ENCODE peak calls at places on chromosome 13, in ten cellular contexts. W, E, H, P, S, G, T, C, M and O are unnamed samples.

GRCh38 chr13:41973247-41973741 is 12.4 kb upstream of the VWA8 start:
- DNase-seq in W (no peak), E (no peak), H (no peak), P (no peak), S (no peak), G (no peak), T (no peak), C (peak; percentile 10), M (no peak), O (no peak)

GRCh38 chr13:110138009-110138699 is 168.8 kb downstream of the COL4A1 start:
- DNase-seq in W (peak; percentile 62), E (peak; percentile 52), H (peak; percentile 83), P (no peak), S (peak; percentile 63), G (peak; percentile 67), T (peak; percentile 49), C (peak; percentile 66), M (peak; percentile 79), O (peak; percentile 55)

GRCh38 chr13:105030851-105031250 is 1504.6 kb downstream of the EFNB2 start:
- DNase-seq in W (no peak), E (no peak), H (no peak), P (no peak), S (no peak), G (no peak), T (no peak), C (no peak), M (no peak), O (no peak)

GRCh38 chr13:110128546-110128945 is 178.4 kb downstream of the COL4A1 start:
- DNase-seq in W (no peak), E (no peak), H (no peak), P (no peak), S (no peak), G (no peak), T (no peak), C (no peak), M (no peak), O (no peak)

GRCh38 chr13:44425815-44426078 is 52.1 kb downstream of the SERP2 start:
- DNase-seq in W (no peak), E (no peak), H (no peak), P (no peak), S (no peak), G (no peak), T (no peak), C (no peak), M (no peak), O (no peak)

GRCh38 chr13:41006951-41007350 is 12.2 kb downstream of the ELF1 start:
- DNase-seq in W (no peak), E (no peak), H (no peak), P (no peak), S (no peak), G (no peak), T (no peak), C (no peak), M (no peak), O (no peak)

GRCh38 chr13:48437381-48437780 is 24.5 kb upstream of the LPAR6 start:
- DNase-seq in W (peak; percentile 51), E (no peak), H (no peak), P (no peak), S (peak; percentile 60), G (no peak), T (no peak), C (peak; percentile 78), M (peak; percentile 45), O (peak; percentile 67)

GRCh38 chr13:87084192-87084591 is 587.0 kb upstream of the SLITRK5 start:
- DNase-seq in W (no peak), E (no peak), H (no peak), P (no peak), S (no peak), G (no peak), T (no peak), C (no peak), M (no peak), O (no peak)

GRCh38 chr13:110380359-110381028 is 73.4 kb downstream of the COL4A2 start:
- DNase-seq in W (no peak), E (no peak), H (no peak), P (no peak), S (no peak), G (no peak), T (no peak), C (no peak), M (peak; percentile 98), O (no peak)

GRCh38 chr13:65744761-65745160 is 1485.4 kb downstream of the PCDH9 start:
- DNase-seq in W (no peak), E (no peak), H (no peak), P (no peak), S (no peak), G (no peak), T (no peak), C (no peak), M (peak; percentile 79), O (no peak)

GRCh38 chr13:47829684-47830083 is 171.4 kb downstream of the SUCLA2 start:
- DNase-seq in W (no peak), E (no peak), H (no peak), P (no peak), S (no peak), G (no peak), T (no peak), C (no peak), M (peak; percentile 21), O (no peak)

GRCh38 chr13:46197299-46197975 is 14.3 kb upstream of the LRRC63 start:
- DNase-seq in W (no peak), E (no peak), H (no peak), P (no peak), S (no peak), G (no peak), T (no peak), C (no peak), M (no peak), O (no peak)

GRCh38 chr13:27425918-27426630 is 1.7 kb downstream of the GTF3A start:
- DNase-seq in W (peak; percentile 43), E (peak; percentile 56), H (peak; percentile 60), P (no peak), S (peak; percentile 39), G (peak; percentile 54), T (peak; percentile 39), C (peak; percentile 64), M (peak; percentile 69), O (peak; percentile 82)

GRCh38 chr13:41137241-41137640 is 4.6 kb upstream of the KBTBD6 start:
- DNase-seq in W (no peak), E (no peak), H (no peak), P (no peak), S (no peak), G (no peak), T (no peak), C (no peak), M (peak; percentile 23), O (no peak)

GRCh38 chr13:111900390-111901180 is 166.4 kb upstream of the SOX1 start:
- DNase-seq in W (no peak), E (no peak), H (peak; percentile 63), P (no peak), S (no peak), G (no peak), T (no peak), C (no peak), M (no peak), O (no peak)

GRCh38 chr13:76000131-76000530 is 364.0 kb downstream of the LMO7 start:
- DNase-seq in W (no peak), E (no peak), H (no peak), P (no peak), S (no peak), G (no peak), T (no peak), C (no peak), M (no peak), O (no peak)

GRCh38 chr13:75872970-75873369 is 236.8 kb downstream of the LMO7 start:
- DNase-seq in W (no peak), E (no peak), H (no peak), P (no peak), S (no peak), G (no peak), T (no peak), C (no peak), M (no peak), O (no peak)

GRCh38 chr13:98549006-98549727 is 27.7 kb downstream of the STK24 start:
- DNase-seq in W (no peak), E (no peak), H (no peak), P (no peak), S (no peak), G (no peak), T (no peak), C (no peak), M (peak; percentile 98), O (no peak)

GRCh38 chr13:46721054-46721453 is 75.9 kb downstream of the ESD start:
- DNase-seq in W (peak; percentile 67), E (no peak), H (peak; percentile 4), P (no peak), S (peak; percentile 51), G (peak; percentile 41), T (peak; percentile 24), C (peak; percentile 32), M (peak; percentile 53), O (peak; percentile 53)

GRCh38 chr13:77990973-77991372 is 72.3 kb upstream of the EDNRB start:
- DNase-seq in W (peak; percentile 5), E (no peak), H (no peak), P (no peak), S (no peak), G (no peak), T (no peak), C (peak; percentile 34), M (no peak), O (no peak)

GRCh38 chr13:23470706-23471610 is 37.5 kb upstream of the SACS start:
- DNase-seq in W (no peak), E (no peak), H (peak; percentile 11), P (no peak), S (no peak), G (no peak), T (no peak), C (no peak), M (no peak), O (no peak)

GRCh38 chr13:101474419-101474957 is 22.0 kb downstream of the ITGBL1 start:
- DNase-seq in W (peak; percentile 12), E (no peak), H (peak; percentile 6), P (no peak), S (no peak), G (peak; percentile 31), T (no peak), C (no peak), M (peak; percentile 91), O (no peak)

GRCh38 chr13:50365300-50365682 is 350.0 kb downstream of the KCNRG start:
- DNase-seq in W (no peak), E (no peak), H (no peak), P (no peak), S (no peak), G (no peak), T (no peak), C (no peak), M (no peak), O (no peak)

GRCh38 chr13:43329702-43330101 is 306.3 kb downstream of the DNAJC15 start:
- DNase-seq in W (no peak), E (no peak), H (no peak), P (no peak), S (no peak), G (no peak), T (no peak), C (no peak), M (no peak), O (no peak)